ENCODE peak calls at places on chromosomes 12 and 14, in four cellular contexts. G, B, V and D are unnamed samples. For H3K9me3, the result is how much of the 10 kb centered on the place peaks cover.

GRCh38 chr12:79737875-79738718 is 47.3 kb upstream of the PAWR start:
- DNase-seq in G (peak), B (no peak), V (peak), D (peak)

GRCh38 chr12:121709478-121709890 is 3.1 kb upstream of the TMEM120B start:
- DNase-seq in G (peak), B (no peak), V (no peak), D (peak)

GRCh38 chr12:116319851-116320621 is 42.5 kb upstream of the MED13L start:
- DNase-seq in G (no peak), B (no peak), V (no peak), D (no peak)

GRCh38 chr12:14403711-14404164 is 38.3 kb downstream of the ATF7IP start:
- DNase-seq in G (no peak), B (no peak), V (no peak), D (no peak)

GRCh38 chr12:117986705-117987469 is 18.1 kb upstream of the KSR2 start:
- DNase-seq in G (no peak), B (no peak), V (no peak), D (peak)

GRCh38 chr12:52634266-52635056 is 16.1 kb upstream of the KRT73 start:
- DNase-seq in G (no peak), B (peak), V (no peak), D (no peak)

GRCh38 chr14:22900088-22900799 is 17.2 kb downstream of the REM2 start:
- DNase-seq in G (peak), B (peak), V (peak), D (peak)

GRCh38 chr12:8032242-8033152 is at the start of gene FOXJ2:
- DNase-seq in G (peak), B (peak), V (peak), D (no peak)

GRCh38 chr12:62971769-62972525 is 37.0 kb upstream of the PPM1H start:
- DNase-seq in G (no peak), B (no peak), V (no peak), D (no peak)

GRCh38 chr14:103541494-103541943 is 12.5 kb downstream of the TRMT61A start:
- DNase-seq in G (no peak), B (no peak), V (no peak), D (no peak)

GRCh38 chr12:12922191-12922616 is 29.8 kb downstream of the GPRC5D start:
- DNase-seq in G (no peak), B (no peak), V (no peak), D (no peak)

GRCh38 chr14:42174357-42174756 is 567.7 kb downstream of the LRFN5 start:
- DNase-seq in G (no peak), B (no peak), V (no peak), D (no peak)

DNA sequence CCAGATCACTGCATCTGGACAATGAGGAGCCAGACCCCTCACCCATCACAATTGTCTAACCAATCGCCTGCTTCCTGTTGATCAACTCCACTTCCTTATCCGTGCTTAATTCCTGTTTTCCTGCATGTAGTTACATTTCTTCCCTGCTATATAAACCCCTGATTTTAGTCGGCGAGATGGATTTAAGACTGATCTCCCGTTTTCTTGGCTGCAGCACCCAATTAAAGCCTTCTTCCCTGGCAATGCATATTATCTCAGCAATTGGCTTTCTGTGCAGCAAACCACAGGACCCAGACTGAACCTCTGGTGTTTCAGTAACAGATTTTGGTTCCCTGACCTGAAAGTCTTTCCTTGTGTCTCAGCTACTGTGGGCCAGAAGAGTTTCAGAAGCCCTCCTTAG is 272.3 kb downstream of the IPO8 start:
- DNase-seq in G (no peak), B (no peak), V (no peak), D (no peak)
- H3K9me3 ChIP-seq in G (under half), B (under half), V (under half), D (under half)

GRCh38 chr12:46982629-46983392 is 96.6 kb upstream of the PCED1B start:
- DNase-seq in G (no peak), B (no peak), V (no peak), D (no peak)

GRCh38 chr12:46981627-46982026 is 97.8 kb upstream of the PCED1B start:
- DNase-seq in G (no peak), B (no peak), V (no peak), D (no peak)

GRCh38 chr12:46985816-46986215 is 93.6 kb upstream of the PCED1B start:
- DNase-seq in G (no peak), B (no peak), V (no peak), D (no peak)

GRCh38 chr12:46983393-46983793 is 96.0 kb upstream of the PCED1B start:
- DNase-seq in G (no peak), B (no peak), V (no peak), D (no peak)

GRCh38 chr12:46983959-46984833 is 95.2 kb upstream of the PCED1B start:
- DNase-seq in G (peak), B (peak), V (peak), D (peak)
- TF ChIP-seq FOSL1 in G (no peak), B (no peak), V (no peak), D (no peak)

GRCh38 chr14:106792543-106792942 is 1266.2 kb downstream of the TMEM121 start:
- DNase-seq in G (no peak), B (no peak), V (no peak), D (no peak)

GRCh38 chr14:106789318-106789717 is 1262.9 kb downstream of the TMEM121 start:
- DNase-seq in G (no peak), B (no peak), V (no peak), D (no peak)

GRCh38 chr14:106788534-106788933 is 1262.2 kb downstream of the TMEM121 start:
- DNase-seq in G (no peak), B (no peak), V (no peak), D (no peak)

GRCh38 chr14:106786697-106787096 is 1260.3 kb downstream of the TMEM121 start:
- DNase-seq in G (no peak), B (no peak), V (no peak), D (no peak)

GRCh38 chr14:106790189-106791036 is 1264.0 kb downstream of the TMEM121 start:
- DNase-seq in G (peak), B (peak), V (peak), D (no peak)
- H3K9me3 ChIP-seq in G (under half), B (half or more), V (under half), D (under half)

GRCh38 chr14:79204591-79204990 is 1006.7 kb downstream of the DIO2 start:
- DNase-seq in G (no peak), B (no peak), V (no peak), D (no peak)
- TF ChIP-seq FOSL1 in G (no peak), B (no peak), V (no peak), D (no peak)

GRCh38 chr12:59650594-59651229 is 54.9 kb downstream of the SLC16A7 start:
- DNase-seq in G (no peak), B (no peak), V (no peak), D (no peak)
- H3K9me3 ChIP-seq in G (under half), B (under half), V (under half), D (under half)

GRCh38 chr14:59278111-59278510 is 89.6 kb downstream of the DAAM1 start:
- DNase-seq in G (peak), B (no peak), V (peak), D (peak)
- TF ChIP-seq FOSL1 in G (peak), B (no peak), V (peak), D (peak)